ENCODE peak calls at places on chromosomes 16 and 17, in five cellular contexts. K is left cardiac atrium, M is esophagus muscularis mucosa, I is fibroblast of gingiva, T is germinal center. Z is an unnamed sample.
A peak's percentile ranks its signal among the peaks of the same experiment; 100 is the strongest.

GRCh38 chr16:12436201-12436657 is 367.5 kb downstream of the CPPED1 start:
- DNase-seq in K (no peak), M (no peak), I (no peak), T (no peak), Z (no peak)

GRCh38 chr16:9371713-9372448 is 280.4 kb downstream of the HAPSTR1 start:
- DNase-seq in K (no peak), M (no peak), I (no peak), T (no peak), Z (no peak)

GRCh38 chr17:35404360-35404759 is 27.9 kb downstream of the SLFN12 start:
- DNase-seq in K (no peak), M (no peak), I (no peak), T (no peak), Z (no peak)

GRCh38 chr17:28549274-28550132 is 2.9 kb downstream of the UNC119 start:
- DNase-seq in K (no peak), M (no peak), I (no peak), T (peak; percentile 61), Z (no peak)

GRCh38 chr17:19363114-19363438 is 553 bp upstream of the B9D1 start:
- DNase-seq in K (no peak), M (no peak), I (no peak), T (no peak), Z (no peak)

GRCh38 chr17:13753151-13753550 is 151.4 kb upstream of the HS3ST3A1 start:
- DNase-seq in K (no peak), M (no peak), I (no peak), T (no peak), Z (no peak)

GRCh38 chr17:1347681-1348318 is 52.2 kb downstream of the YWHAE start:
- DNase-seq in K (peak; percentile 45), M (no peak), I (peak; percentile 60), T (no peak), Z (no peak)

GRCh38 chr17:36869441-36869840 is 67.8 kb upstream of the LHX1 start:
- DNase-seq in K (no peak), M (no peak), I (no peak), T (no peak), Z (no peak)

GRCh38 chr16:19885456-19886060 is 910 bp upstream of the GPRC5B start:
- DNase-seq in K (peak; percentile 31), M (no peak), I (no peak), T (no peak), Z (no peak)

GRCh38 chr17:21098934-21099687 is 27.7 kb upstream of the DHRS7B start:
- DNase-seq in K (peak; percentile 69), M (no peak), I (peak; percentile 61), T (peak; percentile 93), Z (peak; percentile 85)

Z was measured in adipocyte.